ENCODE peak calls at places on chromosomes 1 and 21, in seven cellular contexts. N is HTR-8/SVneo; M is T-helper 2 cell; A is RWPE1; J is AG08395; G is COLO829; V is activated effector memory CD4-positive, alpha-beta T cell treated with anti-CD3 and anti-CD28 coated beads, Interleukin-2, amount 50 U/mL, for 16 hours. Z is an unnamed sample.

GRCh38 chr1:156870734-156871133 is 10.1 kb downstream of the NTRK1 start:
- DNase-seq in M (no peak), N (peak), J (peak), V (no peak), A (peak), G (peak), Z (peak)

GRCh38 chr1:30691480-30691879 is 31.9 kb downstream of the MATN1 start:
- DNase-seq in A (no peak), M (no peak), V (no peak), G (no peak), N (no peak), J (no peak), Z (no peak)

GRCh38 chr1:166484471-166484870 is 317.7 kb upstream of the FAM78B start:
- DNase-seq in N (no peak), M (no peak), A (no peak), V (no peak), G (no peak), J (no peak), Z (no peak)

GRCh38 chr1:86704972-86705632 is 726 bp downstream of the SH3GLB1 start:
- DNase-seq in A (peak), V (no peak), N (peak), G (peak), J (peak), M (peak), Z (peak)

GRCh38 chr1:109319114-109319513 is 12.3 kb upstream of the MYBPHL start:
- DNase-seq in M (no peak), G (no peak), N (no peak), V (no peak), A (no peak), J (no peak), Z (no peak)

GRCh38 chr21:35905973-35906357 is 154.4 kb downstream of the SETD4 start:
- DNase-seq in J (no peak), M (no peak), G (no peak), V (no peak), N (no peak), A (no peak), Z (no peak)

GRCh38 chr1:59972216-59972924 is 45.8 kb upstream of the CYP2J2 start:
- DNase-seq in N (no peak), A (no peak), V (no peak), G (no peak), M (no peak), J (peak), Z (no peak)

GRCh38 chr1:32612189-32612881 is 38.0 kb downstream of the ZBTB8OS start:
- DNase-seq in V (peak), M (peak), J (peak), A (peak), G (peak), N (peak), Z (peak)

GRCh38 chr1:27589841-27590426 is 14.0 kb downstream of the AHDC1 start:
- DNase-seq in V (no peak), G (no peak), A (no peak), M (no peak), J (peak), N (no peak), Z (peak)

GRCh38 chr1:53484705-53485477 is 25.7 kb downstream of the DMRTB1 start:
- DNase-seq in V (no peak), A (no peak), M (no peak), N (no peak), G (no peak), J (no peak), Z (peak)

GRCh38 chr1:96080925-96081324 is 640.7 kb upstream of the PTBP2 start:
- DNase-seq in M (no peak), G (no peak), A (no peak), J (no peak), V (no peak), N (no peak), Z (no peak)

GRCh38 chr1:112698366-112699310 is 8.3 kb downstream of the RHOC start:
- DNase-seq in A (no peak), N (no peak), G (no peak), V (no peak), M (no peak), J (no peak), Z (peak)

GRCh38 chr1:198904356-198904755 is 265.5 kb downstream of the PTPRC start:
- DNase-seq in A (peak), J (peak), V (no peak), N (no peak), G (peak), M (no peak), Z (no peak)

GRCh38 chr21:14591277-14591876 is 45.3 kb upstream of the SAMSN1 start:
- DNase-seq in A (no peak), V (no peak), N (no peak), G (no peak), M (no peak), J (no peak), Z (no peak)

GRCh38 chr1:111334169-111334568 is 43.5 kb downstream of the CHIA start:
- DNase-seq in M (peak), G (peak), V (peak), J (peak), N (no peak), A (peak), Z (no peak)

GRCh38 chr1:56819393-56819899 is at the start of gene FYB2:
- DNase-seq in A (no peak), M (no peak), V (no peak), J (no peak), N (no peak), G (no peak), Z (no peak)

GRCh38 chr1:94871031-94871430 is 50.9 kb downstream of the SLC44A3 start:
- DNase-seq in N (no peak), V (no peak), M (no peak), J (no peak), A (no peak), G (no peak), Z (no peak)

GRCh38 chr1:187491082-187491720 is 662.5 kb downstream of the PLA2G4A start:
- DNase-seq in N (no peak), J (no peak), V (no peak), A (peak), G (no peak), M (no peak), Z (peak)

GRCh38 chr1:6183520-6183989 is 3.4 kb upstream of the CHD5 start:
- DNase-seq in M (no peak), G (no peak), A (no peak), N (no peak), V (no peak), J (no peak), Z (peak)

GRCh38 chr1:20685099-20685662 is 24.0 kb upstream of the DDOST start:
- DNase-seq in V (no peak), A (no peak), J (no peak), M (no peak), N (no peak), G (no peak), Z (peak)

GRCh38 chr1:90434460-90434859 is 282.6 kb downstream of the BARHL2 start:
- DNase-seq in M (no peak), V (no peak), N (no peak), A (no peak), G (peak), J (no peak), Z (no peak)

GRCh38 chr1:24963099-24963872 is 33.2 kb upstream of the RUNX3 start:
- DNase-seq in M (no peak), A (no peak), J (no peak), G (no peak), V (no peak), N (no peak), Z (peak)

GRCh38 chr1:210222288-210223006 is 10.1 kb upstream of the SERTAD4 start:
- DNase-seq in A (peak), G (no peak), M (no peak), V (no peak), N (peak), J (no peak), Z (no peak)

GRCh38 chr1:2974701-2975301 is 46.5 kb upstream of the ACTRT2 start:
- DNase-seq in G (no peak), V (no peak), M (no peak), J (no peak), A (no peak), N (no peak), Z (peak)

GRCh38 chr1:45122724-45123123 is 83.7 kb downstream of the ZSWIM5 start:
- DNase-seq in V (no peak), A (no peak), J (no peak), G (no peak), N (no peak), M (no peak), Z (no peak)

GRCh38 chr1:7299994-7300393 is 471.1 kb upstream of the VAMP3 start:
- DNase-seq in V (no peak), M (no peak), A (peak), N (peak), G (peak), J (peak), Z (peak)